ENCODE peak calls at places on chromosomes 12 and 14, in six cellular contexts. One of them, this sample, is unnamed.

GRCh38 chr12:132046561-132046960 is 96.8 kb downstream of the EP400 start:
- DNase-seq in H1: no peak
- DNase-seq in HepG2: no peak
- DNase-seq in SK-N-SH: peak
- DNase-seq in GM12878: no peak
- DNase-seq in K562: no peak
- DNase-seq in this sample: no peak

GRCh38 chr12:15863984-15864383 is 18.2 kb upstream of the STRAP start:
- DNase-seq in H1: no peak
- DNase-seq in HepG2: no peak
- DNase-seq in SK-N-SH: no peak
- DNase-seq in GM12878: peak
- DNase-seq in K562: no peak
- DNase-seq in this sample: peak

GRCh38 chr12:122874081-122874480 is 21.8 kb downstream of the VPS37B start:
- DNase-seq in H1: no peak
- DNase-seq in HepG2: no peak
- DNase-seq in SK-N-SH: no peak
- DNase-seq in GM12878: no peak
- DNase-seq in K562: no peak
- DNase-seq in this sample: no peak

GRCh38 chr14:104294628-104294982 is 156.2 kb downstream of the KIF26A start:
- DNase-seq in H1: no peak
- DNase-seq in HepG2: no peak
- DNase-seq in SK-N-SH: no peak
- DNase-seq in GM12878: no peak
- DNase-seq in K562: no peak
- DNase-seq in this sample: no peak

GRCh38 chr14:104942586-104942985 is 17.9 kb downstream of the PLD4 start:
- DNase-seq in H1: no peak
- DNase-seq in HepG2: no peak
- DNase-seq in SK-N-SH: no peak
- DNase-seq in GM12878: no peak
- DNase-seq in K562: no peak
- DNase-seq in this sample: no peak

GRCh38 chr14:75770635-75771034 is 109.6 kb downstream of the TTLL5 start:
- DNase-seq in H1: no peak
- DNase-seq in HepG2: no peak
- DNase-seq in SK-N-SH: no peak
- DNase-seq in GM12878: no peak
- DNase-seq in K562: no peak
- DNase-seq in this sample: no peak

GRCh38 chr12:96811083-96811482 is 96.0 kb upstream of the NEDD1 start:
- DNase-seq in H1: no peak
- DNase-seq in HepG2: peak
- DNase-seq in SK-N-SH: no peak
- DNase-seq in GM12878: no peak
- DNase-seq in K562: no peak
- DNase-seq in this sample: no peak

GRCh38 chr14:64220466-64220865 is 73.7 kb downstream of the ESR2 start:
- DNase-seq in H1: no peak
- DNase-seq in HepG2: no peak
- DNase-seq in SK-N-SH: no peak
- DNase-seq in GM12878: no peak
- DNase-seq in K562: peak
- DNase-seq in this sample: no peak

GRCh38 chr12:96238336-96239031 is 44.3 kb downstream of the ELK3 start:
- DNase-seq in H1: no peak
- DNase-seq in HepG2: no peak
- DNase-seq in SK-N-SH: no peak
- DNase-seq in GM12878: no peak
- DNase-seq in K562: no peak
- DNase-seq in this sample: no peak

GRCh38 chr12:11892065-11892391 is 178.7 kb upstream of the BCL2L14 start:
- DNase-seq in H1: no peak
- DNase-seq in HepG2: peak
- DNase-seq in SK-N-SH: no peak
- DNase-seq in GM12878: no peak
- DNase-seq in K562: no peak
- DNase-seq in this sample: no peak

GRCh38 chr14:66070542-66071319 is 415.4 kb upstream of the CCDC196 start:
- DNase-seq in H1: peak
- DNase-seq in HepG2: peak
- DNase-seq in SK-N-SH: peak
- DNase-seq in GM12878: no peak
- DNase-seq in K562: peak
- DNase-seq in this sample: no peak

GRCh38 chr12:27297576-27297975 is 35.1 kb upstream of the BMAL2 start:
- DNase-seq in H1: no peak
- DNase-seq in HepG2: no peak
- DNase-seq in SK-N-SH: no peak
- DNase-seq in GM12878: no peak
- DNase-seq in K562: no peak
- DNase-seq in this sample: no peak

GRCh38 chr14:92599786-92600185 is 86.2 kb downstream of the RIN3 start:
- DNase-seq in H1: no peak
- DNase-seq in HepG2: no peak
- DNase-seq in SK-N-SH: no peak
- DNase-seq in GM12878: no peak
- DNase-seq in K562: no peak
- DNase-seq in this sample: no peak

GRCh38 chr14:68285421-68286179 is 466.0 kb downstream of the RAD51B start:
- DNase-seq in H1: no peak
- DNase-seq in HepG2: no peak
- DNase-seq in SK-N-SH: no peak
- DNase-seq in GM12878: peak
- DNase-seq in K562: no peak
- DNase-seq in this sample: peak

GRCh38 chr14:90693413-90693812 is 122.8 kb downstream of the TTC7B start:
- DNase-seq in H1: no peak
- DNase-seq in HepG2: no peak
- DNase-seq in SK-N-SH: no peak
- DNase-seq in GM12878: no peak
- DNase-seq in K562: no peak
- DNase-seq in this sample: no peak

GRCh38 chr14:33335366-33335765 is 396.7 kb downstream of the NPAS3 start:
- DNase-seq in H1: no peak
- DNase-seq in HepG2: no peak
- DNase-seq in SK-N-SH: no peak
- DNase-seq in GM12878: no peak
- DNase-seq in K562: no peak
- DNase-seq in this sample: no peak

GRCh38 chr14:104105071-104105821 is 19.7 kb downstream of the ASPG start:
- DNase-seq in H1: peak
- DNase-seq in HepG2: no peak
- DNase-seq in SK-N-SH: no peak
- DNase-seq in GM12878: no peak
- DNase-seq in K562: no peak
- DNase-seq in this sample: no peak

GRCh38 chr14:105165134-105165704 is 3.4 kb downstream of the JAG2 start:
- DNase-seq in H1: no peak
- DNase-seq in HepG2: no peak
- DNase-seq in SK-N-SH: no peak
- DNase-seq in GM12878: no peak
- DNase-seq in K562: no peak
- DNase-seq in this sample: no peak

GRCh38 chr14:63562414-63562813 is 19.2 kb upstream of the PPP2R5E start:
- DNase-seq in H1: no peak
- DNase-seq in HepG2: no peak
- DNase-seq in SK-N-SH: no peak
- DNase-seq in GM12878: no peak
- DNase-seq in K562: no peak
- DNase-seq in this sample: peak

GRCh38 chr14:50726372-50727107 is 58.4 kb upstream of the SAV1 start:
- DNase-seq in H1: no peak
- DNase-seq in HepG2: no peak
- DNase-seq in SK-N-SH: no peak
- DNase-seq in GM12878: no peak
- DNase-seq in K562: no peak
- DNase-seq in this sample: no peak

GRCh38 chr12:15644700-15645099 is 144.5 kb downstream of the EPS8 start:
- DNase-seq in H1: no peak
- DNase-seq in HepG2: no peak
- DNase-seq in SK-N-SH: no peak
- DNase-seq in GM12878: no peak
- DNase-seq in K562: no peak
- DNase-seq in this sample: no peak

GRCh38 chr14:65304963-65305362 is 107.6 kb upstream of the FUT8 start:
- DNase-seq in H1: no peak
- DNase-seq in HepG2: no peak
- DNase-seq in SK-N-SH: no peak
- DNase-seq in GM12878: no peak
- DNase-seq in K562: no peak
- DNase-seq in this sample: no peak

DNA sequence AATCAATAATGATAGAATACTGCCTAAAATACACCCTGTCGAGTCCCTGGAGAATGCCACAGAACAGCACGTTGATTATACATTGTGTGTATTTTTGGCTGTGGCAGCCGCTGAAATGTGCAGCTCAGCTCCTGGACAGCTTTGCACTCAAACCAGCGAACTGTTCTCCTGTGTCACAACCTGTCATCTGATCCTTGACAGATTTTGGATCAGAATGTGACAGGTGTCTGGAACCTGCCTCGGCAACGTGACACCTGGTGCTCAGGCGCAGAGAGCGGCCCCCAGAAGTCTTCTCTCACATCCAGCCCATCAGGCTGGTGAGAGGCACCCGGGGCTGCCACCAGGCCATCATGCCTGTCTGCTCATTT is 19.3 kb downstream of the MVK start:
- DNase-seq in H1: no peak
- DNase-seq in HepG2: no peak
- DNase-seq in SK-N-SH: no peak
- DNase-seq in GM12878: no peak
- DNase-seq in K562: no peak
- DNase-seq in this sample: no peak
- TF ChIP-seq GABPA in H1: no peak
- TF ChIP-seq GABPA in HepG2: no peak
- TF ChIP-seq GABPA in SK-N-SH: no peak
- TF ChIP-seq GABPA in GM12878: no peak
- TF ChIP-seq GABPA in K562: no peak
- TF ChIP-seq GABPA in this sample: no peak

DNA sequence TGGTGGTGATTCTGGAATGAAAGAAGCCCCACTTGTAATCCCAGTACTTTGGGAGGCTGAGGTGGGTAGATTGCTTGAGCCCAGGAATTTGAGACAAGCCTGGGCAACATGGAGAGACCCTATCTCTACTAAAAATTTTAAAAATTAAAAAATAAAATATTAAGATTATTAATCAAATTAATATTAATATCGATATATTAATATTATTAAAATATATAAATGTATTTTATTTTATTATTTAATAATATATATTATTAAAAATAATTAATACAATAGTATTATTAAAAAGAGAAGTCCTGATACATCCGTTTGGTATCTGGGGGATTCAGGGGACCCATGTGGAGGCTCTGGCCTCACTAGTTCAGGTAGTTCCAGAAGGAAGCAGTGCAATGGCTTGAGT is 68.7 kb downstream of the FOXN4 start:
- DNase-seq in H1: no peak
- DNase-seq in HepG2: no peak
- DNase-seq in SK-N-SH: no peak
- DNase-seq in GM12878: no peak
- DNase-seq in K562: no peak
- DNase-seq in this sample: no peak
- TF ChIP-seq POLR2AphosphoS5 in H1: no peak
- TF ChIP-seq POLR2AphosphoS5 in HepG2: no peak
- TF ChIP-seq POLR2AphosphoS5 in SK-N-SH: no peak
- TF ChIP-seq POLR2AphosphoS5 in GM12878: no peak
- TF ChIP-seq POLR2AphosphoS5 in K562: no peak
- TF ChIP-seq POLR2AphosphoS5 in this sample: no peak

GRCh38 chr12:51322452-51322851 is 1.5 kb downstream of the BIN2 start:
- DNase-seq in H1: no peak
- DNase-seq in HepG2: no peak
- DNase-seq in SK-N-SH: no peak
- DNase-seq in GM12878: peak
- DNase-seq in K562: no peak
- DNase-seq in this sample: no peak

GRCh38 chr12:51321882-51322281 is 2.1 kb downstream of the BIN2 start:
- DNase-seq in H1: no peak
- DNase-seq in HepG2: no peak
- DNase-seq in SK-N-SH: no peak
- DNase-seq in GM12878: no peak
- DNase-seq in K562: no peak
- DNase-seq in this sample: no peak

GRCh38 chr12:51324953-51325352 is 979 bp upstream of the BIN2 start:
- DNase-seq in H1: no peak
- DNase-seq in HepG2: no peak
- DNase-seq in SK-N-SH: no peak
- DNase-seq in GM12878: no peak
- DNase-seq in K562: no peak
- DNase-seq in this sample: peak

GRCh38 chr12:51323966-51324895 is at the start of gene BIN2:
- DNase-seq in H1: no peak
- DNase-seq in HepG2: no peak
- DNase-seq in SK-N-SH: no peak
- DNase-seq in GM12878: no peak
- DNase-seq in K562: no peak
- DNase-seq in this sample: peak

DNA sequence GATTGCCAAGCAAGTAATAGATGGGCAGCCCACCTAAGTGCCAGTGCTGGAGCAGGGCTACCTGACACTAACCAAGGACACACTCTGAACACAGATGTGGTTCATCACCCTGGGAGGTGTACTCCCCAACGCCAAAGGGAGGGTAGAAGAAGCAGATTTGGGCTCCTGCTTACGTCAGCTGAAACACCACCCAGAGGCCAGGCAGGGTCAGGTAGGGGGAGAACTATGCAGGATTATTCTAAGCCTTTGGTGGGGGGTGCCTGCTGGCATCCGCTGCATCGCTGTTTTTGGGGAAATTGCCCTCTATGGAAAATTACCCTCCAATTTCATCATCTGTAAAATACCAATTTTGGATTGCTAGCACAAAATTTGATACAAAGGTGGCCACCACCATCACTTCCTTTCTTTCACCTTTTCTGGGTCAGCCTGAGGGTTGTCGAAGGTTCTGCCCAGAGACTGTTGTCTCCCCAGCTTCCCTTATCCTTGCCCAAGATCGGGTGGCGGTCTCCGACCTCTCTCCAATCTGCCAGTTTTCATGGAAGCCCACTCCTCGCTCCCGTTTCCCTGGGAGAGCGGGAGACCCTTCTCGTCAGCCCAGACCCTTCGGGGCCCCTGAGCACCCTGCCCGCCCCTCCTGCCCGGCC is 535 bp downstream of the BIN2 start:
- DNase-seq in H1: no peak
- DNase-seq in HepG2: no peak
- DNase-seq in SK-N-SH: no peak
- DNase-seq in GM12878: no peak
- DNase-seq in K562: no peak
- DNase-seq in this sample: peak
- H3K4me3 ChIP-seq in H1: no peak
- H3K4me3 ChIP-seq in HepG2: no peak
- H3K4me3 ChIP-seq in SK-N-SH: no peak
- H3K4me3 ChIP-seq in GM12878: peak
- H3K4me3 ChIP-seq in K562: no peak
- H3K4me3 ChIP-seq in this sample: peak

DNA sequence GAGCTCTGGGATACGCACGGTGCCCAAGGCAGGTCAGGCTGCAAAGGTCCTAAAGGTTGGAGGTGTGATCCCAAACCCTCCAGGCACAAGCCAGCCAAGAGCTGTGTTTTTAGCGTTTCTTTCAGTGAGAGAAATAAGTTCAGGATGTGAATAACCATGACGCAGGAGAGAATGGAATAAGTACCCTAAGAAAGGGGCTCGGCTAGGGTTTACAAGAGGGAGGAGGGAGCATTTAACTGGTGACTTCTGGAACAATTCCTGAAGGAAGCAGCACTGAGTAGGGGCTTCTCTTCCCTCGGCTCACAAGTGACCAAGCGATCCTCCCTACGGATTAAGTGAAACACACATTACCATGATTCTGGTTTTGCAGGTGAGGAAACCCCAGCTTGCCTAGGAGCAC is 29.4 kb downstream of the SSH1 start:
- DNase-seq in H1: no peak
- DNase-seq in HepG2: no peak
- DNase-seq in SK-N-SH: no peak
- DNase-seq in GM12878: no peak
- DNase-seq in K562: no peak
- DNase-seq in this sample: no peak
- TF ChIP-seq GABPA in H1: no peak
- TF ChIP-seq GABPA in HepG2: no peak
- TF ChIP-seq GABPA in SK-N-SH: no peak
- TF ChIP-seq GABPA in GM12878: no peak
- TF ChIP-seq GABPA in K562: no peak
- TF ChIP-seq GABPA in this sample: no peak

This sample was measured in HL-60.